ENCODE peak calls at places on chromosome 5, in ten cellular contexts. W is heart right ventricle, Q is IMR-90, H is pancreas, Z is AG09309, S is upper lobe of right lung, L is H1, Y is fibroblast of mammary gland, C is hepatocyte, T is HAP-1. V is an unnamed sample.

GRCh38 chr5:98570010-98570409 is 203.5 kb upstream of the RGMB start:
- DNase-seq in W (no peak), Q (peak; percentile 82), H (no peak), Z (no peak), S (no peak), L (no peak), Y (peak; percentile 73), C (no peak), T (no peak), V (peak; percentile 41)

GRCh38 chr5:107118184-107118902 is 552.4 kb downstream of the EFNA5 start:
- DNase-seq in W (no peak), Q (no peak), H (no peak), Z (no peak), S (no peak), L (peak; percentile 46), Y (no peak), C (no peak), T (no peak), V (no peak)

GRCh38 chr5:169591636-169592035 is 8.1 kb downstream of the SPDL1 start:
- DNase-seq in W (no peak), Q (peak; percentile 88), H (no peak), Z (peak; percentile 35), S (no peak), L (no peak), Y (peak; percentile 52), C (no peak), T (no peak), V (no peak)

GRCh38 chr5:400282-401215 is 42.4 kb upstream of the EXOC3 start:
- DNase-seq in W (no peak), Q (peak; percentile 82), H (no peak), Z (peak; percentile 98), S (no peak), L (peak; percentile 19), Y (peak; percentile 73), C (no peak), T (no peak), V (peak; percentile 99)

GRCh38 chr5:5017827-5018559 is 122.1 kb upstream of the ADAMTS16 start:
- DNase-seq in W (no peak), Q (no peak), H (no peak), Z (peak; percentile 43), S (no peak), L (no peak), Y (peak; percentile 74), C (no peak), T (no peak), V (peak; percentile 50)

GRCh38 chr5:57172466-57172961 is 1.3 kb upstream of the GPBP1 start:
- DNase-seq in W (no peak), Q (no peak), H (no peak), Z (no peak), S (no peak), L (no peak), Y (no peak), C (peak; percentile 16), T (no peak), V (no peak)

GRCh38 chr5:54889826-54890225 is 95.6 kb downstream of the ESM1 start:
- DNase-seq in W (no peak), Q (peak; percentile 58), H (no peak), Z (peak; percentile 76), S (no peak), L (no peak), Y (peak; percentile 47), C (no peak), T (no peak), V (peak; percentile 48)

GRCh38 chr5:151592855-151593408 is 1.8 kb upstream of the FAT2 start:
- DNase-seq in W (peak; percentile 23), Q (no peak), H (no peak), Z (no peak), S (no peak), L (no peak), Y (no peak), C (peak; percentile 77), T (no peak), V (no peak)

DNA sequence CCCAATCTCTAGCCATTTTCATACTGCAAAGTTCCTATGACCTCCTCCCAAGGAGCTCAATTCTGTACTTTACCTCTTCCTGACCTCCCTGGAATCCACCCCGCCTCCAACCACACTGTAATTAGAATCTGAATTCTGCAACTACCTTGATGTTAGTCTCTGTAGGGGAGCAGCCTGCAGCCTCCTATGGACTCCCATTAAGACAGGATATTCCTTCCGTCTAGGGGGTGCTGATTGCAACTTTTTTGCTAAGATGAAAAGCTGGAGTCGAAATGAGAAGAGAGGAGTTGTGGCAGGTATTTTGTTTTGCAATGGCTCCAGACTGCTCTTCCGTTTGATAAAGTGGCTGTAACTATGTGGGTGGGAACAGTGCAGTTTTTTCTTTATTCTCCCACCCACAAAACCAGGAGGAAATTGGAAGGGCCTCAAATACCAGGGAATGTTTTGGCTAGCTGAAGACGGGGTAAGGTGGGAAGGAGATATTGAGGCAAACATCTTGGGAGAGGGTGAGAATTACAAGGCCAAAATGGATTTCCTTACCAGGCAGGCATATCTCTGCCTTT is 23.8 kb downstream of the ANXA2R start:
- DNase-seq in W (no peak), Q (no peak), H (no peak), Z (no peak), S (no peak), L (no peak), Y (no peak), C (no peak), T (no peak), V (no peak)
- H3K4me3 ChIP-seq in W (no peak overlapping the region), Q (no peak overlapping the region), H (no peak overlapping the region), Z (no peak overlapping the region), S (no peak overlapping the region), L (peak overlapping the region; percentile 14), Y (no peak overlapping the region), C (no peak overlapping the region), T (no peak overlapping the region), V (no peak overlapping the region)

GRCh38 chr5:90533794-90534193 is 4.4 kb upstream of the LYSMD3 start:
- DNase-seq in W (no peak), Q (no peak), H (no peak), Z (no peak), S (no peak), L (no peak), Y (no peak), C (no peak), T (no peak), V (no peak)

GRCh38 chr5:90529234-90529938 is at the start of gene LYSMD3:
- DNase-seq in W (peak; percentile 98), Q (peak; percentile 95), H (peak; percentile 98), Z (peak; percentile 84), S (peak; percentile 99), L (peak; percentile 95), Y (peak; percentile 94), C (peak; percentile 98), T (peak; percentile 99), V (peak; percentile 74)

GRCh38 chr5:90529939-90530677 is 724 bp upstream of the LYSMD3 start:
- DNase-seq in W (peak; percentile 74), Q (peak; percentile 82), H (peak; percentile 79), Z (peak; percentile 51), S (no peak), L (no peak), Y (peak; percentile 89), C (peak; percentile 83), T (peak; percentile 82), V (peak; percentile 24)

GRCh38 chr5:90528704-90529233 is 615 bp downstream of the LYSMD3 start:
- DNase-seq in W (no peak), Q (peak; percentile 29), H (no peak), Z (peak; percentile 1), S (no peak), L (no peak), Y (peak; percentile 23), C (peak; percentile 23), T (no peak), V (no peak)

GRCh38 chr5:90530736-90531487 is 1.5 kb upstream of the LYSMD3 start:
- DNase-seq in W (peak; percentile 10), Q (no peak), H (no peak), Z (no peak), S (no peak), L (no peak), Y (no peak), C (peak; percentile 15), T (peak; percentile 61), V (no peak)
- H3K4me3 ChIP-seq in W (no peak overlapping the region), Q (no peak overlapping the region), H (no peak overlapping the region), Z (no peak overlapping the region), S (no peak overlapping the region), L (peak overlapping the region; percentile 93), Y (no peak overlapping the region), C (no peak overlapping the region), T (peak overlapping the region; percentile 85), V (no peak overlapping the region)

DNA sequence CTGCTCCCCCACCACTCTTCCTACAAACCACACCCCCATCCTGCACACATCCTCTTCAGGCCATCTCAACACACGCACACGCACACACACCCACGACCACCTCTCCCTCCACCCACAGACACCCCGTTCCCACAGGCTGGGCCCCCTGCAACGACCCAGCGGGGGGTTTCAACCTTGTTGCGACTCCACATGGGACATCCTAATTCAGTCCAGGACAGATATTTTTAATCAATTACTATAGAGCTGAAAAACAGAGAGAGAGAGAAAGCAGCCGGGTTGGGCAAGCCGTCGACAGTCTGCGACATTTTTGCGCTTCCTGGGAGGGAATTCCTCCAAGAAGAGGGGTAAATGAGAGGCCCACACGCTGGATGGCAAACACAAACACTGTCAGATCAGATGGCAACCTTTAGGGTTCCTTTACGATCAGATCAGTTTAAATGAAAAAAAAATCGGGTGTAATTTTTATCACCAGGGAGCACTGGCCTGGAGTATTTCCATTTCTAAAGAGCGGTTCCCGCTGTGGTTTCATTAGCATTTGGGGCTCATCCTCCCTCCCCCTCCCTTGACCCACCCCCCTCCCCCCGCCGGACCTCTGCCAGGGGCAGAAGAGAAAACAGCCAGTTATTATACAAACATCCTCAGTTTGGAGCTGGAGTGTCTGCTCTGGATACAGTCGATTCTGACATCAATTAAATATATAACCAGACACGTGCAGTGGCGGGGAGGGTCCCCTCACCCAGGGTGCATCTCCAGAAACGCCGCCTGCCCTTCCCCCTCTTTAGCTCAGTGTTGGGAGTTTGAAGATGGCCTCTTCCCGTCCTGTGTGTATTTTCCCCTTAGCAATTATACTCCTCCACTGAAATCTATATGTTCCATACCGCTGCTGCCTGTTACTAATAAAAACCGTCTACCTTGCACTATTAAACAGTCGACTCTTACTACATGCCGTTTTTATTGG is 2.3 kb upstream of the IRX2 start:
- DNase-seq in W (no peak), Q (no peak), H (no peak), Z (no peak), S (no peak), L (peak; percentile 68), Y (no peak), C (peak; percentile 8), T (no peak), V (no peak)
- H3K4me3 ChIP-seq in W (no peak overlapping the region), Q (no peak overlapping the region), H (no peak overlapping the region), Z (no peak overlapping the region), S (peak overlapping the region; percentile 54), L (peak overlapping the region; percentile 76), Y (peak overlapping the region; percentile 58), C (no peak overlapping the region), T (no peak overlapping the region), V (peak overlapping the region; percentile 72)

GRCh38 chr5:88145205-88145602 is 123.4 kb downstream of the TMEM161B start:
- DNase-seq in W (no peak), Q (no peak), H (no peak), Z (no peak), S (no peak), L (peak; percentile 47), Y (no peak), C (no peak), T (no peak), V (no peak)

GRCh38 chr5:88143693-88144218 is 124.9 kb downstream of the TMEM161B start:
- DNase-seq in W (no peak), Q (no peak), H (no peak), Z (no peak), S (no peak), L (no peak), Y (no peak), C (no peak), T (no peak), V (no peak)

GRCh38 chr5:88142801-88143692 is 125.6 kb downstream of the TMEM161B start:
- DNase-seq in W (no peak), Q (no peak), H (no peak), Z (no peak), S (no peak), L (peak; percentile 46), Y (peak; percentile 23), C (no peak), T (no peak), V (no peak)

GRCh38 chr5:88144219-88145040 is 124.2 kb downstream of the TMEM161B start:
- DNase-seq in W (no peak), Q (no peak), H (no peak), Z (no peak), S (no peak), L (peak; percentile 51), Y (no peak), C (no peak), T (no peak), V (no peak)

DNA sequence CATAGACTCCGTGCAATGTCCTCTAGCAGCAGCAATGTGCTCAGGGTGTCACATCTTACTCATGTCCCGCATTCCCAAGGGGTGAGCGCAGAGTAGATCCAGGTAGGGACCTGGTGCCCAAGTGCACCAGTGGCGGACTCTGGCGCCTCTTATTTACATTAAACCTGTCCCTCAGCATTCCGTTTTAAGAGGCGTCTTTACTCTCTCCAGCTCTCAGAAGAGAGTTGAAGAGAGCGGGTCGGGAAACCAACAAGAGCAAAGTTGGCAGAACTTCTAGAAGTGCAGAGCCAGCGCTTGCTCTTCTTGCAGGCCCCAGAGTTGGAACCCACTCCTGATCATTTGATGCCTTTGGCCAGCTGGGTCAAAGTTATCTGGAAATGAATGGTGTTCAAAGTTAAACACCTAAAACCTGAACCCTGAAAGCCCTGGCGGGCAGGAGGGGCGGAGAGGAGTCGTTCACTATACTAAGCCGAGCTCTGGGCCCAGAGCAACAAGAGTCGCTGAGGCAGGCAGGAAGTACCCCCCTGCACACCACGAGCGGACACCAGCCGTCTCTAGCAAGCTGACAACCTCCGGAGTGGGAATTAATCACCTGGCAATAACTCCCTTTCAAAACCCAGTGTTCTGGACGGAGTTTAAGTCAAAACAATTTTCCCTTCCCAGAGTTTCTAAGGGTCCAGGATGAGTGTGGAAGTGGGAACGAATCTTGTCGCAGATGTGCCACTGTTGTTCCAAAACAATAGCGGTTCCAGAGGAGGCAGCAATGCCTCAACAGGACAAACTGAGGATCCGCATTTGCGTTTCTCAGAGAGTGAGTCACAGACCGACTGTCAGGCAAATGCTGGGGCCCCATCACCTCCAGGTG is 122.8 kb downstream of the TMEM161B start:
- DNase-seq in W (no peak), Q (no peak), H (no peak), Z (no peak), S (peak; percentile 75), L (peak; percentile 52), Y (no peak), C (peak; percentile 45), T (no peak), V (no peak)
- H3K4me3 ChIP-seq in W (no peak overlapping the region), Q (no peak overlapping the region), H (no peak overlapping the region), Z (no peak overlapping the region), S (peak overlapping the region; percentile 27), L (peak overlapping the region; percentile 55), Y (no peak overlapping the region), C (no peak overlapping the region), T (no peak overlapping the region), V (no peak overlapping the region)